ENCODE peak calls at places on chromosomes 2 and 18, in seven cellular contexts. Z is hippocampal formation, I is GM19239, A is skeletal muscle cell, U is mesendoderm, H is NCI-H2081, B is ascending aorta. C is an unnamed sample.

GRCh38 chr2:120730053-120730439 is 5.6 kb upstream of the GLI2 start:
- DNase-seq in U (no peak), Z (no peak), H (no peak), A (no peak), B (peak), I (no peak), C (no peak)

GRCh38 chr2:239695728-239696240 is 295.0 kb upstream of the HDAC4 start:
- DNase-seq in H (no peak), Z (no peak), U (no peak), B (peak), A (no peak), I (no peak), C (no peak)

GRCh38 chr2:228527481-228527880 is 346.0 kb upstream of the SPHKAP start:
- DNase-seq in H (no peak), U (no peak), I (no peak), B (no peak), Z (no peak), A (no peak), C (peak)

GRCh38 chr18:39450958-39451357 is 1885.4 kb upstream of the CELF4 start:
- DNase-seq in U (no peak), B (no peak), H (no peak), A (no peak), I (no peak), Z (no peak), C (no peak)

GRCh38 chr2:148130571-148130970 is 109.7 kb downstream of the MBD5 start:
- DNase-seq in U (no peak), A (peak), B (no peak), H (no peak), I (no peak), Z (no peak), C (peak)

GRCh38 chr2:203532957-203533695 is 2.0 kb downstream of the RAPH1 start:
- DNase-seq in I (no peak), B (no peak), U (peak), Z (no peak), H (no peak), A (no peak), C (peak)

GRCh38 chr2:12131975-12132374 is 385.5 kb downstream of the LPIN1 start:
- DNase-seq in B (no peak), Z (no peak), H (no peak), U (no peak), A (peak), I (no peak), C (peak)

GRCh38 chr2:69563021-69563420 is 80.5 kb downstream of the AAK1 start:
- DNase-seq in H (no peak), U (no peak), B (no peak), Z (no peak), I (no peak), A (no peak), C (no peak)

GRCh38 chr2:201444676-201445441 is 6.4 kb downstream of the TRAK2 start:
- DNase-seq in Z (no peak), B (no peak), I (no peak), H (no peak), U (no peak), A (no peak), C (no peak)

GRCh38 chr2:215747244-215747620 is 266.1 kb downstream of the MREG start:
- DNase-seq in H (no peak), U (no peak), Z (no peak), I (no peak), B (no peak), A (no peak), C (no peak)

GRCh38 chr18:46214435-46214834 is 110.2 kb downstream of the HAUS1 start:
- DNase-seq in H (no peak), A (no peak), U (no peak), I (no peak), Z (no peak), B (no peak), C (no peak)

GRCh38 chr18:37631422-37631821 is 65.8 kb upstream of the CELF4 start:
- DNase-seq in U (no peak), H (no peak), B (no peak), Z (no peak), I (no peak), A (no peak), C (no peak)

GRCh38 chr2:211429256-211429655 is 872.9 kb downstream of the CPS1 start:
- DNase-seq in H (no peak), U (no peak), Z (no peak), B (no peak), A (no peak), I (no peak), C (no peak)

GRCh38 chr2:18749912-18750526 is 160.7 kb upstream of the NT5C1B start:
- DNase-seq in I (no peak), B (peak), Z (peak), H (peak), A (no peak), U (peak), C (peak)

GRCh38 chr2:36433311-36434217 is 78.0 kb downstream of the CRIM1 start:
- DNase-seq in H (no peak), A (peak), U (no peak), B (peak), I (no peak), Z (peak), C (peak)

GRCh38 chr2:16324544-16324937 is 341.1 kb downstream of the CYRIA start:
- DNase-seq in U (no peak), Z (no peak), B (no peak), I (no peak), H (no peak), A (no peak), C (no peak)

GRCh38 chr2:190912731-190913130 is 32.1 kb downstream of the GLS start:
- DNase-seq in B (no peak), A (no peak), H (no peak), U (no peak), Z (no peak), I (no peak), C (peak)

GRCh38 chr2:111957872-111958354 is 59.5 kb downstream of the MERTK start:
- DNase-seq in I (no peak), U (no peak), B (no peak), A (no peak), H (no peak), Z (no peak), C (no peak)

GRCh38 chr2:7428444-7429204 is 511.4 kb downstream of the RNF144A start:
- DNase-seq in U (no peak), H (no peak), A (no peak), B (no peak), Z (no peak), I (no peak), C (no peak)

GRCh38 chr2:204722207-204722606 is 176.9 kb downstream of the PARD3B start:
- DNase-seq in Z (no peak), I (no peak), A (no peak), H (no peak), B (no peak), U (no peak), C (no peak)